ENCODE peak calls at places on chromosomes 2 and 18, in five cellular contexts. Q is fibroblast of lung, X is Peyer's patch, G is heart left ventricle, I is heart right ventricle. L is an unnamed sample. For H3K4me1, the result is how much of the 10 kb centered on the place peaks cover.

GRCh38 chr2:174841931-174842330 is 77.7 kb upstream of the CHRNA1 start:
- DNase-seq in Q (no peak), X (no peak), G (no peak), I (no peak), L (no peak)

GRCh38 chr18:77650799-77651385 is 401.2 kb downstream of the GALR1 start:
- DNase-seq in Q (peak), X (peak), G (peak), I (peak), L (peak)

GRCh38 chr2:112877423-112877822 is 33.5 kb upstream of the IL37 start:
- DNase-seq in Q (no peak), X (no peak), G (no peak), I (no peak), L (no peak)

GRCh38 chr2:199692489-199692888 is 158.5 kb downstream of the FTCDNL1 start:
- DNase-seq in Q (no peak), X (peak), G (peak), I (no peak), L (no peak)

GRCh38 chr2:228767196-228767595 is 503.9 kb downstream of the PID1 start:
- DNase-seq in Q (peak), X (no peak), G (no peak), I (no peak), L (no peak)

GRCh38 chr2:174121178-174121577 is 127.2 kb downstream of the OLA1 start:
- DNase-seq in Q (no peak), X (no peak), G (no peak), I (no peak), L (no peak)

GRCh38 chr18:13252696-13253410 is 34.3 kb downstream of the LDLRAD4 start:
- DNase-seq in Q (no peak), X (peak), G (no peak), I (no peak), L (no peak)

GRCh38 chr18:829432-829831 is 17.4 kb upstream of the YES1 start:
- DNase-seq in Q (no peak), X (no peak), G (no peak), I (no peak), L (no peak)

GRCh38 chr2:178404380-178404767 is 46.6 kb downstream of the PRKRA start:
- DNase-seq in Q (peak), X (no peak), G (peak), I (no peak), L (peak)

GRCh38 chr2:62234755-62235655 is 39.1 kb downstream of the B3GNT2 start:
- DNase-seq in Q (no peak), X (no peak), G (no peak), I (no peak), L (peak)

GRCh38 chr18:79581406-79581805 is 98.2 kb upstream of the CTDP1 start:
- DNase-seq in Q (no peak), X (no peak), G (no peak), I (no peak), L (no peak)

GRCh38 chr18:68676913-68677312 is 38.0 kb downstream of the TMX3 start:
- DNase-seq in Q (peak), X (no peak), G (no peak), I (no peak), L (no peak)

GRCh38 chr18:41199212-41199611 is 755.8 kb upstream of the PIK3C3 start:
- DNase-seq in Q (no peak), X (no peak), G (no peak), I (no peak), L (no peak)

GRCh38 chr2:43387092-43388062 is 161.0 kb upstream of the ZFP36L2 start:
- DNase-seq in Q (peak), X (no peak), G (no peak), I (no peak), L (peak)

GRCh38 chr2:67085146-67085545 is 312.0 kb upstream of the ETAA1 start:
- DNase-seq in Q (no peak), X (no peak), G (no peak), I (no peak), L (no peak)

GRCh38 chr2:123495241-123495640 is 529.8 kb upstream of the CNTNAP5 start:
- DNase-seq in Q (no peak), X (no peak), G (no peak), I (no peak), L (no peak)

GRCh38 chr18:31232779-31233424 is 70.2 kb upstream of the DSC1 start:
- DNase-seq in Q (no peak), X (no peak), G (no peak), I (no peak), L (no peak)

GRCh38 chr2:241356871-241357260 is 781 bp downstream of the FARP2 start:
- DNase-seq in Q (no peak), X (no peak), G (no peak), I (no peak), L (no peak)

GRCh38 chr2:48315847-48316194 is 214.1 kb upstream of the STON1 start:
- DNase-seq in Q (no peak), X (no peak), G (no peak), I (no peak), L (no peak)

GRCh38 chr2:109347626-109348025 is 218.6 kb downstream of the SH3RF3 start:
- DNase-seq in Q (no peak), X (no peak), G (no peak), I (no peak), L (no peak)

GRCh38 chr2:14137643-14138042 is 494.9 kb upstream of the LRATD1 start:
- DNase-seq in Q (no peak), X (no peak), G (no peak), I (no peak), L (no peak)

DNA sequence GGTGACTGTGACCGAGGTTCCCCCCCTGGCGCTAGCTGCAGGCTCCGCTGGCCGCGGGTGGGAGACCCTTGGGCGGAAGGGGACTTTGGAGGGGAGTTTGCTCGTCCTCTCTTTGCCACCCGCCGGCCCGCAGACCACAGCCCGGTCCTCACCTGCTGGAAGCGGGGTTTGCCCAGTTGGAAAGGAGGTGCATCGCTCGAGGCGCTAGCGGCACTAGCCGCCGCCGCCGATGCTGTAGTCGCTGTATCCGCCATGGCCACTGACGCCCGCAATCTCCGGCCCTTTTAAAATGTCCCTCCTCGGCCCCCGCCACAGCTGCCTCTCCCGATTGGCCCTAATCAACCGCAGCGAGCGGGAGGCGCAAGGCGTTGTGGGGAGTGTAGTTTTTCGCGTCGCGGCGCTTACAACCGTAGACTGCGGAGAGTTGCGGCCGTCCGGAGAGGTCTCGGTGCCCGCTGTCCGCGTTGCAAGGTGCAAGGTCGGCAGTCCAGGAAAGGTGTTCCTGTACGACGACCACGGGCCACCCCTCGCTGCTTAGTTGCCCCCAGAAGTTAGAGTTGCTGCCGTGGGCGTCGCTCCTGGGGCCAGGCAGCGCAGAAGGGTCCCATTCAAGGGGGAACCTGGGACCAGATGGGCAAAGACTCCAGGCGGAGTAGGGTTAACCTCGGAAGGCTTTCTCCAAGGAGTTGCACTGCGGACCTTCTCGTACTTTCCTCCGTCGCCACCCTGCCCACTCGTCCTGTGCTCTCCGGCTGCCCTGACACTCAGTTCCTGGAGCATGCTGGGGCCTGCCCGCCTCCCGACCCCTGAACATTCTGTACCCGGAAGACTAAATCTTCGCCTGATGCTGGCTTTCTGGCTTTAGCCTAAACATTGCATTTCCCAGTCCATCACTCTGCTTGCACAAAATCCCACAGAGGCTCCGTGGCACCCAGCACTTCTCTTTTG is at the start of gene SFXN5:
- DNase-seq in Q (peak), X (peak), G (peak), I (peak), L (peak)
- H3K4me1 ChIP-seq in Q (under half), X (under half), G (under half), I (under half), L (under half)

GRCh38 chr2:226655871-226656270 is 143.7 kb downstream of the IRS1 start:
- DNase-seq in Q (peak), X (no peak), G (no peak), I (no peak), L (no peak)
- H3K4me1 ChIP-seq in Q (under half), X (under half), G (under half), I (under half), L (under half)

GRCh38 chr2:9800639-9800974 is 42.7 kb upstream of the TAF1B start:
- DNase-seq in Q (no peak), X (no peak), G (peak), I (no peak), L (no peak)
- H3K4me1 ChIP-seq in Q (under half), X (half or more), G (half or more), I (under half), L (under half)

GRCh38 chr2:64137996-64138395 is 6.2 kb downstream of the PELI1 start:
- DNase-seq in Q (no peak), X (no peak), G (no peak), I (no peak), L (peak)

GRCh38 chr2:64135421-64135820 is 8.8 kb downstream of the PELI1 start:
- DNase-seq in Q (no peak), X (no peak), G (no peak), I (no peak), L (no peak)

GRCh38 chr2:64134813-64135212 is 9.4 kb downstream of the PELI1 start:
- DNase-seq in Q (no peak), X (no peak), G (no peak), I (no peak), L (no peak)

GRCh38 chr2:64140665-64141064 is 3.6 kb downstream of the PELI1 start:
- DNase-seq in Q (no peak), X (no peak), G (no peak), I (no peak), L (no peak)

DNA sequence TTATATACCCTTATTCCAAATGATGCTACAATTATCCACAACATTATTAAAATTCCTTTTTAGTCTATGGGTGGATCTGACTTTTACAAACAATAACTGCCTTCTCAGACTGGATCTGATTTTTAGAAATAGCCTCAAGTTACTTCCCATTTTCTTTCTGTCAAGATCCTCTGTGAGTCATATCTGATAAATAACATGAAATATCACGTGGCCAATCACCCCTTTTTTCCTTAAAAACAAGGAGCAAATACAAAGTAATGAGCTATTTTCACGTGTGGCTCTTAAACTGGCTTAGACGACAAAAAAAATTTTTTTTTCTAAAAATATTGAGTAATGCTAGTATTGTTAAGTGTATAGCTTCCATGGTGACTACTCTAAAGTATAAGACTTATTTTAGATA is 6.7 kb downstream of the PELI1 start:
- DNase-seq in Q (peak), X (no peak), G (no peak), I (no peak), L (no peak)
- H3K4me1 ChIP-seq in Q (under half), X (half or more), G (half or more), I (under half), L (under half)

DNA sequence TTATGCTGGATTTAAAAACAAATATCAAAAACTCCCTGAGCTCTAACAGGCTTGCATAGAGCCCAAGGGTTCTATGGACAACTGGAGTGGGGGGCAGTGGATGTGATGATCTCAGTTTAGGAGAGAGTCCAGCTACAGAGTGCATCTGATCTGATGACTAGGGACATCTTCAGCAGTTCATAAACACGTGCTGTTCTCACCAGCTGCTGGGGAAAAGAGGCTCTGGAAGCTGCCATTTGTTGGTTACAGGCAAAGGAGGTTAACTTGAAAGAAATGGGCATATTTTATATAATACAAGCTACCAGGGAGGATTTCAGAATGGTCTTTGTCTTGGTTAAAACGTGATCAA is 36.0 kb upstream of the ZNF396 start:
- DNase-seq in Q (no peak), X (no peak), G (no peak), I (no peak), L (no peak)
- H3K4me1 ChIP-seq in Q (under half), X (under half), G (under half), I (under half), L (under half)

DNA sequence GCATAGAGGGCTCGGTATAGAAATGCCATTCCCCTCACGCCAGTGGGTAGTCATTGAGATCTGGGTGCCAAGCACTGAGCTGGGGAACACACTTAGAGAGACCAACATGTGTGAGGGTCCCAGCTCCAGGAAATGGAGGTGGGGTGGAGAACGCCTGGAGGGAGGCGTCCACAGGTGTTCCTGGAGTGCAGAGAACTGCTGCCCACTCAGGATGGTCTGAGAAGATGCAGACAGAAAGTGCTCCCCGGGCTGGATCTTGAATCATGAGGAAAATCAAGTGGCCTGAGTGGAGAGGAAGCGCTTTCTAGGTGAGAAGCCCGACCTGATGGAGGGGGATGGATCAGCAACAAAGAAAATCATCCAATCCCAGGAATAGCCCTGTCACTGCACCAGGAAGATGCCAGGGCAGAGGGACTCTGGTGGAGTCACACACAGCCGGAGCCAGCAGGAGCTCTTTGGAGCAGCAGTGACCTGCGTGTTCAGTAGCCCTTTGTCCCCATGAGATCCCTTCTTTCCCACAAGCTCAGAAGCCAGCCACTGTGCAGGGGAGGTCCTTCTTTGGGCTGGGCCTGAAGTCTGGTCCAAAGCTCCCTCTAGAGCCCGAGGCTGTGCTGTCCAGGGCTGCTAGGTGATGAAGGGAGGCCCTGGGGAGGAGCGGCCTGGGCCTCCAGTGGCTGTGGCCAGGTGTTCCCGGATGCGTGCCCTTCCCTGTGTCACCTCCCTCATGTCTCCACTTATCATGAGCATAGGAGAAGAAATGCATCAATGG is 112.3 kb downstream of the RNF144A start:
- DNase-seq in Q (no peak), X (no peak), G (peak), I (peak), L (no peak)
- H3K4me1 ChIP-seq in Q (under half), X (under half), G (under half), I (under half), L (under half)

DNA sequence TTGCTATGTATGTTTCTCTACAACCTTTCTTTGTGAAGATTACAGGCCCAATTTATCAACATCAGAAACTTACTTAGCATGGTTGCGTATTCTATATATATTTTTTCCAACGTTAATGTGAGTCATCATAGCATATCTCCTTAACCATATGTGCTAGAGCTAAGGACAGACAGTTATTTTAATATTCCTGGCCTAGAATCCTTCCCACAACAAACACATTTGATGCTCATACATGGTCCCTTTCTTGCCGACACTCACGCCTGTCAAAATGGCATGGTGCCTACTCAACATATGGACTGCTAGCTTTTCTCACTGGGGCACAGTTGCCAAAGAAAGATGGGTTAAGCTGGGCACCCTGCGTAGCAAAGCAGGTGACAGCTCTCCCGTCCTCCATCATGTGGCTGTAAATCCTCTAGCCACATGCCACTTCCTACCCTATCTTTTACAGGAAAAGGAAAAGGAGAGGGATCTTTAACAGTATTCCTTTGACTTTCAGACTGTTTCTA is 75.2 kb upstream of the GALNT5 start:
- DNase-seq in Q (peak), X (no peak), G (no peak), I (no peak), L (no peak)
- H3K4me1 ChIP-seq in Q (under half), X (under half), G (under half), I (under half), L (under half)

GRCh38 chr2:219512524-219513216 is 1.6 kb upstream of the ASIC4 start:
- DNase-seq in Q (no peak), X (no peak), G (no peak), I (no peak), L (no peak)

GRCh38 chr2:219509780-219510511 is 4.3 kb upstream of the ASIC4 start:
- DNase-seq in Q (peak), X (peak), G (peak), I (peak), L (peak)

GRCh38 chr2:219511547-219512325 is 2.5 kb upstream of the ASIC4 start:
- DNase-seq in Q (no peak), X (no peak), G (no peak), I (no peak), L (no peak)

GRCh38 chr2:219508933-219509779 is 5.1 kb upstream of the ASIC4 start:
- DNase-seq in Q (no peak), X (no peak), G (peak), I (no peak), L (no peak)

DNA sequence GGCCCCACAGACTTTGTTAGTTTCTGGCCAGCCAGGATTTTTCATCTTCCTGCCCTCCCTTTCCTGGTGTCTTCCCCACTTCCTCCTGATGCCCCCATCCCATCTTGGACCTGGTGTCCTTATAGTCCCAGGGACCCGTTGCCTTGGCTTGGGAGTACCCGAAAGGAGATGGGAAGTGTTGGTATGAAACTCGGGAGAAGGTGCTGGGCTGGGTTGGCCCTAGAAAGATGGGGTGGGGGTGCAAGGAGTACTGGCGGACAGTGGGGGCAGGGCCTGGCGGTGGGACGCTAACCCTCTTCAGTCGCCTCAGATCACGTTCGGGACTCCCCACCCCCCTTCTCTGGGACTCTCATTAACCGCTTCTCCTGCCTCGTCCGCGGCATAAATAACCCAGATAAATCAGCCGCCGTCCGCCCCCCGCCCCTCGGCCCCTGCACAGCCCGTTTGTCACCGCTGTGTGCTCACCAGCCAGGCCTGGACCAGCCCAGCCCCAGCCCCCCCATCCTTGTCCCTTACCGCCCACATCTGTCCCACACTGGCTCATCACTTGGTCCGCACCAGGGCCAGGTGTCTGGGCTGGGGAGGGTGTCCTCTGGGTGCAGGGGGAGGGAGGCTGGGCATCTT is 3.7 kb upstream of the ASIC4 start:
- DNase-seq in Q (no peak), X (no peak), G (peak), I (no peak), L (no peak)
- H3K4me1 ChIP-seq in Q (under half), X (under half), G (under half), I (under half), L (under half)

GRCh38 chr2:177244244-177244771 is 20.2 kb downstream of the NFE2L2 start:
- DNase-seq in Q (no peak), X (no peak), G (no peak), I (no peak), L (no peak)
- H3K4me1 ChIP-seq in Q (under half), X (half or more), G (half or more), I (half or more), L (half or more)